ENCODE peak calls at places on chromosome 14, in five cellular contexts. Q is stimulated activated CD4-positive, alpha-beta T cell treated with anti-CD3 and anti-CD28 coated beads, TNF-alpha, amount 100 ng/mL, for 48 hours; D is PC-3; I is HS-5; K is HT1080. P is an unnamed sample.

GRCh38 chr14:101476931-101477553 is 84.3 kb upstream of the DIO3 start:
- DNase-seq in K (peak), I (no peak), D (peak), Q (no peak), P (no peak)

GRCh38 chr14:29236848-29237247 is 470.3 kb downstream of the FOXG1 start:
- DNase-seq in K (peak), Q (no peak), D (peak), I (peak), P (peak)

GRCh38 chr14:54737132-54737711 is 165.4 kb downstream of the GCH1 start:
- DNase-seq in I (no peak), D (peak), Q (no peak), K (peak), P (peak)

GRCh38 chr14:88590173-88590572 is 27.3 kb downstream of the ZC3H14 start:
- DNase-seq in Q (no peak), K (no peak), I (no peak), D (no peak), P (no peak)

GRCh38 chr14:101435546-101435945 is 125.7 kb upstream of the DIO3 start:
- DNase-seq in I (no peak), Q (no peak), D (no peak), K (no peak), P (no peak)

GRCh38 chr14:58547649-58548048 is 90.1 kb upstream of the DACT1 start:
- DNase-seq in D (no peak), K (no peak), I (no peak), Q (no peak), P (no peak)

GRCh38 chr14:22846811-22847307 is 10.5 kb downstream of the MMP14 start:
- DNase-seq in I (no peak), K (no peak), Q (no peak), D (no peak), P (no peak)

GRCh38 chr14:36208690-36209278 is 32.3 kb upstream of the PTCSC3 start:
- DNase-seq in I (no peak), K (no peak), D (no peak), Q (no peak), P (no peak)

GRCh38 chr14:24411468-24412454 is 13.0 kb downstream of the NYNRIN start:
- DNase-seq in Q (peak), I (no peak), K (peak), D (peak), P (peak)

GRCh38 chr14:26730929-26731618 is 133.2 kb upstream of the NOVA1 start:
- DNase-seq in D (peak), K (peak), Q (no peak), I (no peak), P (peak)

GRCh38 chr14:96270565-96271420 is 14.8 kb downstream of the BDKRB1 start:
- DNase-seq in K (no peak), I (no peak), Q (no peak), D (no peak), P (no peak)